ENCODE peak calls at places on chromosomes 1 and 21, in four cellular contexts. One of them, this sample, is unnamed.

GRCh38 chr1:20787100-20787774 is at the start of gene HP1BP3:
- DNase-seq in IMR-90: peak
- DNase-seq in K562: peak
- DNase-seq in A549: peak
- DNase-seq in this sample: no peak

GRCh38 chr1:89910780-89911179 is 84.1 kb upstream of the ZNF326 start:
- DNase-seq in A549: peak
- DNase-seq in K562: no peak
- DNase-seq in IMR-90: peak
- DNase-seq in this sample: no peak

GRCh38 chr1:50047916-50048694 is 24.4 kb upstream of the AGBL4 start:
- DNase-seq in K562: no peak
- DNase-seq in IMR-90: no peak
- DNase-seq in A549: no peak
- DNase-seq in this sample: no peak

GRCh38 chr1:54355931-54356679 is 50.1 kb downstream of the SSBP3 start:
- DNase-seq in K562: no peak
- DNase-seq in IMR-90: no peak
- DNase-seq in A549: no peak
- DNase-seq in this sample: no peak

GRCh38 chr1:161946071-161946987 is 77.3 kb downstream of the OLFML2B start:
- DNase-seq in K562: no peak
- DNase-seq in A549: no peak
- DNase-seq in IMR-90: peak
- DNase-seq in this sample: no peak

GRCh38 chr1:59046134-59046533 is 250.8 kb upstream of the FGGY start:
- DNase-seq in IMR-90: peak
- DNase-seq in A549: no peak
- DNase-seq in K562: no peak
- DNase-seq in this sample: no peak

GRCh38 chr1:246136477-246136876 is 370.6 kb downstream of the SMYD3 start:
- DNase-seq in IMR-90: no peak
- DNase-seq in K562: no peak
- DNase-seq in A549: no peak
- DNase-seq in this sample: no peak

GRCh38 chr1:32411261-32411660 is 17.0 kb upstream of the BSDC1 start:
- DNase-seq in IMR-90: no peak
- DNase-seq in A549: no peak
- DNase-seq in K562: no peak
- DNase-seq in this sample: no peak

GRCh38 chr21:27807596-27807995 is 840.7 kb upstream of the ADAMTS5 start:
- DNase-seq in A549: no peak
- DNase-seq in IMR-90: peak
- DNase-seq in K562: no peak
- DNase-seq in this sample: no peak

GRCh38 chr1:201460783-201461182 is 8.2 kb downstream of the PHLDA3 start:
- DNase-seq in K562: no peak
- DNase-seq in IMR-90: no peak
- DNase-seq in A549: no peak
- DNase-seq in this sample: no peak

GRCh38 chr1:180503274-180503862 is 991 bp upstream of the ACBD6 start:
- DNase-seq in IMR-90: no peak
- DNase-seq in A549: peak
- DNase-seq in K562: peak
- DNase-seq in this sample: no peak

GRCh38 chr1:225842074-225842473 is 32.1 kb downstream of the EPHX1 start:
- DNase-seq in K562: no peak
- DNase-seq in A549: no peak
- DNase-seq in IMR-90: no peak
- DNase-seq in this sample: no peak

GRCh38 chr21:28154121-28154520 is 838.6 kb downstream of the LTN1 start:
- DNase-seq in IMR-90: peak
- DNase-seq in K562: no peak
- DNase-seq in A549: no peak
- DNase-seq in this sample: no peak

GRCh38 chr1:183783896-183784637 is 20.9 kb upstream of the RGL1 start:
- DNase-seq in K562: no peak
- DNase-seq in A549: no peak
- DNase-seq in IMR-90: peak
- DNase-seq in this sample: no peak

GRCh38 chr1:11692899-11693590 is 1.5 kb downstream of the DRAXIN start:
- DNase-seq in K562: peak
- DNase-seq in A549: peak
- DNase-seq in IMR-90: peak
- DNase-seq in this sample: no peak

GRCh38 chr21:34072145-34073031 is 990 bp upstream of the MRPS6 start:
- DNase-seq in IMR-90: no peak
- DNase-seq in A549: no peak
- DNase-seq in K562: no peak
- DNase-seq in this sample: no peak

GRCh38 chr1:97135972-97136371 is 414.4 kb downstream of the PTBP2 start:
- DNase-seq in A549: no peak
- DNase-seq in IMR-90: no peak
- DNase-seq in K562: no peak
- DNase-seq in this sample: no peak

GRCh38 chr1:200364831-200365230 is 45.0 kb downstream of the ZNF281 start:
- DNase-seq in A549: no peak
- DNase-seq in IMR-90: peak
- DNase-seq in K562: no peak
- DNase-seq in this sample: no peak

GRCh38 chr1:117541003-117541402 is 64.8 kb upstream of the TENT5C start:
- DNase-seq in K562: no peak
- DNase-seq in IMR-90: no peak
- DNase-seq in A549: no peak
- DNase-seq in this sample: no peak
- TF ChIP-seq ELK1 in K562: no peak
- TF ChIP-seq ELK1 in IMR-90: no peak
- TF ChIP-seq ELK1 in A549: no peak
- TF ChIP-seq ELK1 in this sample: no peak

DNA sequence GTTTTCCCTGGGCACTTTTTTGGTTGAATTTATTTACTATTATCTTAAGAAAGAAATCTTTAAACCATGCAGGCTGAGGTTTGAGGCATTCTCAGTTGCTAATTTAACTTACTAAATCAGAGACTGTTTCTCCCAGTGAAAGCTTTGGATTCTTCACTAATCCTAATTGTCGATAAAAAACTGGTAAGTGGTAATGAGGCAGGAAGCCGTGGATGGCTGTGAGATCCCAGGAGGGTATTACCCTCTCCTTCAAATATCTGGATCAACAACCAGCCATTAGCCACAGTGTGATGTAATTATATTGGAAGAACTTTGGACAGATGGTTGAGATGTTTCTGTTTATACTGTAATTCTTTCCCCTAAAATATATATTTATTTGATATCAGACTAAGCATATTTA is 485.0 kb downstream of the DISC1 start:
- DNase-seq in A549: no peak
- DNase-seq in IMR-90: no peak
- DNase-seq in K562: no peak
- DNase-seq in this sample: no peak
- TF ChIP-seq ELK1 in A549: no peak
- TF ChIP-seq ELK1 in IMR-90: no peak
- TF ChIP-seq ELK1 in K562: no peak
- TF ChIP-seq ELK1 in this sample: no peak

DNA sequence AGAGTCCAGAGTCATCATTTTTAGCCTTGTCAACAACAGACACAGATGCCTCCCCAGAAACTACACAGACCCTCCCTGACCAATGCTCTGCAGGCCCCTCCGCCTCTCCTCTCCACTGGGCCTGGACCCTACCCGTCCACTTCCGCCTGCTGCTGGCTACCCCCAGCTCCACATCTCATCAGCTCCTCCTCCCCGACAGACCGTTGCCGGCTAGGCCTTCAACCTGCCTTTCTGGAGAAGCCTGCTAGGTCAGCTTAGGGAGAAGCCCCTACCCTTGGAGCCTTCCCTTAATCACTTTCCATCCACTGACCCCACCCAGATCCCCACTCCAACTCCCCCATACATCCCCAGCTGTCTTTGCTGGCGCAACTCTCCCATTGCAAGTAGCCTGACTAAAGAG is 1.4 kb downstream of the TRIM17 start:
- DNase-seq in A549: no peak
- DNase-seq in IMR-90: no peak
- DNase-seq in K562: no peak
- DNase-seq in this sample: no peak
- TF ChIP-seq ELK1 in A549: no peak
- TF ChIP-seq ELK1 in IMR-90: no peak
- TF ChIP-seq ELK1 in K562: no peak
- TF ChIP-seq ELK1 in this sample: no peak

GRCh38 chr1:114669562-114670082 is at the start of gene DENND2C:
- DNase-seq in K562: no peak
- DNase-seq in A549: no peak
- DNase-seq in IMR-90: no peak
- DNase-seq in this sample: no peak
- TF ChIP-seq ELK1 in K562: no peak
- TF ChIP-seq ELK1 in A549: no peak
- TF ChIP-seq ELK1 in IMR-90: no peak
- TF ChIP-seq ELK1 in this sample: no peak

GRCh38 chr21:44050276-44050675 is 38.2 kb downstream of the TRAPPC10 start:
- DNase-seq in IMR-90: no peak
- DNase-seq in A549: no peak
- DNase-seq in K562: no peak
- DNase-seq in this sample: no peak

GRCh38 chr21:44052071-44052829 is 40.1 kb downstream of the TRAPPC10 start:
- DNase-seq in IMR-90: peak
- DNase-seq in K562: no peak
- DNase-seq in A549: no peak
- DNase-seq in this sample: no peak

GRCh38 chr21:44049606-44050005 is 37.5 kb downstream of the TRAPPC10 start:
- DNase-seq in A549: no peak
- DNase-seq in IMR-90: no peak
- DNase-seq in K562: no peak
- DNase-seq in this sample: no peak

GRCh38 chr21:44052830-44053226 is 40.7 kb downstream of the TRAPPC10 start:
- DNase-seq in K562: no peak
- DNase-seq in IMR-90: no peak
- DNase-seq in A549: no peak
- DNase-seq in this sample: no peak

GRCh38 chr21:44051462-44051941 is 39.4 kb downstream of the TRAPPC10 start:
- DNase-seq in K562: no peak
- DNase-seq in A549: no peak
- DNase-seq in IMR-90: peak
- DNase-seq in this sample: no peak
- TF ChIP-seq ELK1 in K562: no peak
- TF ChIP-seq ELK1 in A549: no peak
- TF ChIP-seq ELK1 in IMR-90: no peak
- TF ChIP-seq ELK1 in this sample: no peak

GRCh38 chr1:154666051-154666793 is 58.2 kb upstream of the ADAR start:
- DNase-seq in A549: no peak
- DNase-seq in K562: no peak
- DNase-seq in IMR-90: no peak
- DNase-seq in this sample: no peak

GRCh38 chr1:154659823-154660592 is 52.0 kb upstream of the ADAR start:
- DNase-seq in K562: no peak
- DNase-seq in A549: no peak
- DNase-seq in IMR-90: no peak
- DNase-seq in this sample: no peak

GRCh38 chr1:154661110-154661509 is 53.1 kb upstream of the ADAR start:
- DNase-seq in IMR-90: no peak
- DNase-seq in A549: no peak
- DNase-seq in K562: no peak
- DNase-seq in this sample: no peak

GRCh38 chr1:154664331-154664730 is 56.3 kb upstream of the ADAR start:
- DNase-seq in K562: no peak
- DNase-seq in A549: no peak
- DNase-seq in IMR-90: no peak
- DNase-seq in this sample: no peak

GRCh38 chr1:154663656-154664055 is 55.7 kb upstream of the ADAR start:
- DNase-seq in IMR-90: no peak
- DNase-seq in A549: peak
- DNase-seq in K562: no peak
- DNase-seq in this sample: no peak
- TF ChIP-seq ELK1 in IMR-90: no peak
- TF ChIP-seq ELK1 in A549: no peak
- TF ChIP-seq ELK1 in K562: no peak
- TF ChIP-seq ELK1 in this sample: no peak

This sample was measured in GM12878.